ENCODE peak calls at places on chromosomes 13 and 19, in eight cellular contexts. R, J, E, F, T, H, G and O are unnamed samples. For H3K36me3 and H3K4me1, the result is how much of the 10 kb centered on the place peaks cover.

GRCh38 chr13:36530861-36531590 is 98.7 kb downstream of the CCNA1 start:
- DNase-seq in R (no peak), J (no peak), E (no peak), F (no peak), T (no peak), H (no peak), G (no peak), O (no peak)

GRCh38 chr19:39131255-39131755 is 5.7 kb downstream of the PAK4 start:
- DNase-seq in R (peak), J (no peak), E (no peak), F (no peak), T (no peak), H (no peak), G (no peak), O (no peak)

GRCh38 chr13:40667622-40667978 is 1.2 kb upstream of the FOXO1 start:
- DNase-seq in R (no peak), J (no peak), E (no peak), F (no peak), T (no peak), H (peak), G (no peak), O (peak)

GRCh38 chr13:75327132-75327505 is 154.8 kb downstream of the TBC1D4 start:
- DNase-seq in R (no peak), J (no peak), E (no peak), F (no peak), T (no peak), H (peak), G (no peak), O (no peak)

GRCh38 chr13:46968450-46968849 is 71.6 kb upstream of the HTR2A start:
- DNase-seq in R (no peak), J (no peak), E (no peak), F (no peak), T (no peak), H (no peak), G (no peak), O (no peak)

GRCh38 chr19:46355234-46355990 is 8.5 kb downstream of the PPP5C start:
- DNase-seq in R (peak), J (no peak), E (no peak), F (no peak), T (peak), H (no peak), G (no peak), O (peak)

GRCh38 chr13:26280295-26280694 is 26.4 kb downstream of the CDK8 start:
- DNase-seq in R (no peak), J (no peak), E (no peak), F (no peak), T (no peak), H (no peak), G (no peak), O (no peak)

GRCh38 chr19:19966862-19967261 is 66.1 kb downstream of the ZNF93 start:
- DNase-seq in R (no peak), J (no peak), E (no peak), F (no peak), T (no peak), H (no peak), G (no peak), O (no peak)

GRCh38 chr19:2140193-2140545 is 11.2 kb downstream of the AP3D1 start:
- DNase-seq in R (no peak), J (no peak), E (no peak), F (no peak), T (no peak), H (no peak), G (no peak), O (no peak)

GRCh38 chr19:20247016-20247683 is 80.1 kb downstream of the ZNF486 start:
- DNase-seq in R (no peak), J (peak), E (peak), F (peak), T (peak), H (no peak), G (no peak), O (no peak)

GRCh38 chr13:34208326-34208725 is 390.4 kb downstream of the RFC3 start:
- DNase-seq in R (no peak), J (no peak), E (no peak), F (no peak), T (no peak), H (no peak), G (no peak), O (no peak)

GRCh38 chr19:54287456-54287855 is 6.5 kb upstream of the LILRB2 start:
- DNase-seq in R (no peak), J (no peak), E (no peak), F (no peak), T (no peak), H (no peak), G (no peak), O (no peak)

GRCh38 chr19:7427944-7428343 is 60.9 kb downstream of the PEX11G start:
- DNase-seq in R (no peak), J (no peak), E (no peak), F (no peak), T (no peak), H (no peak), G (no peak), O (no peak)

GRCh38 chr13:80010846-80011245 is 330.1 kb downstream of the SPRY2 start:
- DNase-seq in R (no peak), J (no peak), E (no peak), F (no peak), T (no peak), H (no peak), G (no peak), O (no peak)

GRCh38 chr13:36966404-36966803 is 32.7 kb downstream of the ALG5 start:
- DNase-seq in R (no peak), J (no peak), E (no peak), F (no peak), T (no peak), H (no peak), G (no peak), O (no peak)

GRCh38 chr13:24173775-24174174 is 13.3 kb downstream of the SPATA13 start:
- DNase-seq in R (no peak), J (no peak), E (no peak), F (no peak), T (no peak), H (no peak), G (no peak), O (no peak)

GRCh38 chr13:113211774-113212173 is 2.4 kb downstream of the CUL4A start:
- DNase-seq in R (no peak), J (no peak), E (no peak), F (no peak), T (no peak), H (no peak), G (no peak), O (no peak)

GRCh38 chr13:82963466-82963865 is 918.8 kb downstream of the SLITRK1 start:
- DNase-seq in R (no peak), J (no peak), E (no peak), F (no peak), T (no peak), H (no peak), G (no peak), O (no peak)

GRCh38 chr19:54077334-54077733 is 3.8 kb downstream of the TARM1 start:
- DNase-seq in R (no peak), J (no peak), E (no peak), F (no peak), T (no peak), H (no peak), G (no peak), O (no peak)

GRCh38 chr19:8340341-8341096 is 2.5 kb downstream of the KANK3 start:
- DNase-seq in R (no peak), J (no peak), E (no peak), F (no peak), T (peak), H (no peak), G (no peak), O (peak)

GRCh38 chr13:42337808-42338600 is 66.1 kb downstream of the AKAP11 start:
- DNase-seq in R (no peak), J (no peak), E (no peak), F (no peak), T (no peak), H (no peak), G (no peak), O (no peak)

GRCh38 chr13:110538632-110539031 is 22.9 kb downstream of the RAB20 start:
- DNase-seq in R (peak), J (no peak), E (no peak), F (no peak), T (no peak), H (no peak), G (no peak), O (no peak)

GRCh38 chr13:48146636-48147035 is 51.7 kb upstream of the MED4 start:
- DNase-seq in R (no peak), J (no peak), E (no peak), F (no peak), T (no peak), H (no peak), G (no peak), O (no peak)

GRCh38 chr13:40220299-40220935 is 446.0 kb downstream of the FOXO1 start:
- DNase-seq in R (no peak), J (no peak), E (no peak), F (no peak), T (no peak), H (no peak), G (no peak), O (no peak)

GRCh38 chr13:28679628-28680027 is 20.7 kb downstream of the POMP start:
- DNase-seq in R (no peak), J (no peak), E (no peak), F (no peak), T (no peak), H (no peak), G (no peak), O (no peak)

GRCh38 chr19:17873661-17874422 is 2.1 kb downstream of the SLC5A5 start:
- DNase-seq in R (no peak), J (peak), E (peak), F (peak), T (no peak), H (peak), G (peak), O (peak)

GRCh38 chr19:13060964-13061927 is 41.4 kb downstream of the LYL1 start:
- DNase-seq in R (peak), J (peak), E (peak), F (peak), T (peak), H (peak), G (peak), O (peak)

GRCh38 chr19:39996218-39996810 is 546 bp upstream of the ZNF546 start:
- DNase-seq in R (peak), J (no peak), E (no peak), F (peak), T (peak), H (no peak), G (peak), O (peak)

GRCh38 chr19:51020988-51021651 is 1.6 kb upstream of the KLK10 start:
- DNase-seq in R (peak), J (peak), E (no peak), F (peak), T (no peak), H (no peak), G (no peak), O (no peak)

GRCh38 chr13:35489050-35489449 is 12.6 kb upstream of the MAB21L1 start:
- DNase-seq in R (no peak), J (no peak), E (no peak), F (no peak), T (no peak), H (no peak), G (no peak), O (no peak)

GRCh38 chr13:112586334-112586733 is 1.6 kb downstream of the TUBGCP3 start:
- DNase-seq in R (no peak), J (no peak), E (no peak), F (no peak), T (no peak), H (no peak), G (no peak), O (no peak)

GRCh38 chr13:27562457-27562856 is 57.9 kb downstream of the LNX2 start:
- DNase-seq in R (no peak), J (no peak), E (no peak), F (no peak), T (no peak), H (no peak), G (no peak), O (no peak)

GRCh38 chr13:19148561-19148960 is 33.1 kb downstream of the TUBA3C start:
- DNase-seq in R (no peak), J (no peak), E (no peak), F (no peak), T (no peak), H (no peak), G (no peak), O (no peak)

GRCh38 chr19:48999481-49000325 is 6.0 kb downstream of the RUVBL2 start:
- DNase-seq in R (peak), J (peak), E (no peak), F (peak), T (no peak), H (peak), G (no peak), O (peak)

GRCh38 chr19:7680606-7681335 is at the start of gene TRAPPC5:
- DNase-seq in R (peak), J (peak), E (peak), F (peak), T (peak), H (peak), G (peak), O (peak)

GRCh38 chr19:37990362-37990761 is 83.4 kb downstream of the SIPA1L3 start:
- DNase-seq in R (no peak), J (no peak), E (no peak), F (no peak), T (no peak), H (no peak), G (no peak), O (no peak)

DNA sequence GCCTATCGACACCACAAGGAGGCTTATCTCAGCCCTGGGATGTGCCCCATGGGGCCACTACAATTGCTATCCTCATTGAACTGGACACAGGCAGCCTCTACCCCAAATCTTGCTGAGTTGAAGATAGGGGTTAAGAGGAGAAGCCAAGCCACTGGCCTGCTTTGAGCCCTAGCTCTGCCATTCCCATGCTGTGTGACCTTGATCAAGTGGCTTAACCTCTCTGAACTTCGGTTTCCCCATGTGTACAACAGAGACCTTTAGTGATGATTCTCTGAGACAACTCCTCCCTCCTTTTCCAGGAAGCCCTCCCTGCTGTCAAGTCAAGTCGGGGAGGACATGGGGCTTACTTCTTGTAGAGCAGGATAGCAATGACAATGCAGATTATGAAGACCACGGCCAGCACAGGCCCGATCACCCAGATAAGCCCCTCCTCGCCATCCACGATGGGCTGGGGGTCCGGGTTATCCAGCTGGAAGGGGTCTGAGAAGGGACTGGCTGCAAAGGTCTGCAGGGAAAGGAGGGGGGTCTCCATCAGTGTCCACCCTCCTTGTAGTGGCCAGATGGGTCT is 121.6 kb downstream of the PTPRS start:
- DNase-seq in R (no peak), J (no peak), E (no peak), F (no peak), T (no peak), H (no peak), G (no peak), O (no peak)
- H3K36me3 ChIP-seq in R (under half), J (half or more), E (half or more), F (half or more), T (half or more), H (under half), G (under half), O (under half)

GRCh38 chr13:50575138-50575537 is 268.4 kb downstream of the DLEU7 start:
- DNase-seq in R (no peak), J (no peak), E (no peak), F (no peak), T (no peak), H (no peak), G (no peak), O (no peak)

GRCh38 chr13:50574731-50575130 is 268.8 kb downstream of the DLEU7 start:
- DNase-seq in R (no peak), J (no peak), E (no peak), F (no peak), T (no peak), H (no peak), G (no peak), O (no peak)

GRCh38 chr13:50576156-50576555 is 267.3 kb downstream of the DLEU7 start:
- DNase-seq in R (no peak), J (no peak), E (no peak), F (no peak), T (no peak), H (no peak), G (no peak), O (no peak)

GRCh38 chr13:50580684-50581305 is 262.7 kb downstream of the DLEU7 start:
- DNase-seq in R (no peak), J (no peak), E (no peak), F (peak), T (no peak), H (no peak), G (no peak), O (no peak)

GRCh38 chr13:50577806-50578205 is 265.7 kb downstream of the DLEU7 start:
- DNase-seq in R (no peak), J (no peak), E (no peak), F (no peak), T (no peak), H (no peak), G (no peak), O (no peak)
- H3K4me1 ChIP-seq in R (under half), J (under half), E (under half), F (under half), T (under half), H (under half), G (under half), O (under half)

GRCh38 chr13:85816413-85816812 is 17.2 kb upstream of the SLITRK6 start:
- DNase-seq in R (no peak), J (no peak), E (no peak), F (no peak), T (no peak), H (no peak), G (no peak), O (no peak)
- H3K4me3 ChIP-seq in R (no peak), J (no peak), E (no peak), F (no peak), T (no peak), H (no peak), G (no peak), O (no peak)

DNA sequence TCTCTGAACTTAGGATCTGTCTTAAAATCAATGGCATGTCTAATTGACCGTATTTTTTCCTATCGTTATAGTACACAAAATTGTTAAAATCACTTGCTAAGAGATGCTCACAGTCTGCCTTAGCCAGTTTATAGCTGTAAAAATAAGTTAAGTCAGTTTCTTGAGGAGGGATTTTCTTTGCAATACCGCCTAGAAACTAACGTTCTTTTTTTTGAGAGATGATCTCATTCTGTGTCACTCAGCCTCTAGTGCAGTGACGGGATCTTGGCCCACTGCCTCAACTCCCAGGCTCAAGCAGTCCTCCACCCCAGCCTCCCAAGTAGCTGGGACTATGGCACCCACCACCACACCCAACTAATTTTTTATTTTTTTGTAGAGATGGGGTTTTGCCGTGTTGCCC is 4.4 kb downstream of the CKAP2 start:
- DNase-seq in R (no peak), J (no peak), E (no peak), F (no peak), T (no peak), H (no peak), G (no peak), O (no peak)
- H3K36me3 ChIP-seq in R (under half), J (half or more), E (under half), F (under half), T (under half), H (under half), G (under half), O (under half)

GRCh38 chr13:71702253-71702652 is 164.8 kb downstream of the DACH1 start:
- DNase-seq in R (no peak), J (no peak), E (no peak), F (no peak), T (no peak), H (no peak), G (no peak), O (no peak)
- H3K4me1 ChIP-seq in R (under half), J (under half), E (under half), F (under half), T (under half), H (under half), G (under half), O (under half)

GRCh38 chr19:28329429-28329828 is 883.5 kb downstream of the UQCRFS1 start:
- DNase-seq in R (no peak), J (no peak), E (no peak), F (no peak), T (no peak), H (no peak), G (no peak), O (no peak)
- H3K4me3 ChIP-seq in R (no peak), J (no peak), E (no peak), F (no peak), T (no peak), H (no peak), G (no peak), O (no peak)

GRCh38 chr19:16381756-16382401 is 57.3 kb downstream of the KLF2 start:
- DNase-seq in R (peak), J (no peak), E (no peak), F (peak), T (peak), H (no peak), G (no peak), O (no peak)
- H3K36me3 ChIP-seq in R (under half), J (half or more), E (half or more), F (under half), T (under half), H (under half), G (under half), O (under half)

DNA sequence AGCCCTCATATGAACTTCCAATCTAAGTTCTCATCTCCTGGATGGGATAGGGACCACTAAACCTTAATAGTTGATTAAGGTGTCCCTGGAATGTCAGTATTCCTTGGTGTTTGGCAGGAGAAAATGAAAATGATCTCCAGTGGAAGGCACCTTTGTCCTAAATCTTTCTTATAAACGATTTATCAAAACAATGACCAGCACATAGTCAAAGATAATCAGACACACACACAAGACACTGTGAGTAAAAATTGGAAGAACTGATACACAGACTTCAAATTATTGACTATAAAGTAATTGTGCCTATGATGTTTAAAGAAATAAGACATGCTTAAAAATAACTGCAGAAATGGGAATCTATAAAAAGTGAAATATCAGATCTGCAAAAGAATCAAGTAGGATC is 13.7 kb downstream of the CEBPA start:
- DNase-seq in R (no peak), J (no peak), E (no peak), F (no peak), T (no peak), H (no peak), G (no peak), O (no peak)
- H3K4me1 ChIP-seq in R (under half), J (under half), E (under half), F (under half), T (under half), H (under half), G (under half), O (under half)

GRCh38 chr13:76944457-76944856 is 3.9 kb upstream of the ACOD1 start:
- DNase-seq in R (no peak), J (no peak), E (no peak), F (no peak), T (peak), H (no peak), G (no peak), O (no peak)
- H3K4me3 ChIP-seq in R (no peak), J (no peak), E (no peak), F (no peak), T (peak), H (no peak), G (no peak), O (no peak)

GRCh38 chr19:35155981-35156672 is 1.6 kb downstream of the FXYD5 start:
- DNase-seq in R (no peak), J (no peak), E (no peak), F (no peak), T (no peak), H (no peak), G (no peak), O (no peak)

GRCh38 chr19:35159606-35160005 is 5.1 kb downstream of the FXYD5 start:
- DNase-seq in R (no peak), J (no peak), E (no peak), F (no peak), T (no peak), H (no peak), G (no peak), O (no peak)

GRCh38 chr19:35156673-35157014 is 2.1 kb downstream of the FXYD5 start:
- DNase-seq in R (no peak), J (no peak), E (no peak), F (no peak), T (no peak), H (no peak), G (no peak), O (no peak)

GRCh38 chr19:35155441-35155840 is 906 bp downstream of the FXYD5 start:
- DNase-seq in R (no peak), J (no peak), E (no peak), F (no peak), T (no peak), H (no peak), G (no peak), O (no peak)

GRCh38 chr19:35157431-35157830 is 2.9 kb downstream of the FXYD5 start:
- DNase-seq in R (no peak), J (no peak), E (no peak), F (no peak), T (no peak), H (no peak), G (no peak), O (no peak)
- H3K36me3 ChIP-seq in R (under half), J (under half), E (half or more), F (under half), T (under half), H (under half), G (under half), O (under half)